ENCODE peak calls at places on chromosomes 13 and 19, in five cellular contexts. J is AG04450, M is HTR-8/SVneo, S is GM03348, F is chondrocyte. N is an unnamed sample.

GRCh38 chr19:19224852-19225494 is 13.2 kb downstream of the NCAN start:
- DNase-seq in J (peak), M (peak), S (peak), F (no peak), N (peak)

GRCh38 chr19:9144920-9145319 is 4.7 kb downstream of the ZNF317 start:
- DNase-seq in J (no peak), M (no peak), S (no peak), F (no peak), N (no peak)

GRCh38 chr13:44417446-44417845 is 43.8 kb downstream of the SERP2 start:
- DNase-seq in J (no peak), M (no peak), S (no peak), F (no peak), N (no peak)

GRCh38 chr13:76991796-76992547 is at the start of gene CLN5:
- DNase-seq in J (peak), M (peak), S (peak), F (peak), N (peak)

GRCh38 chr13:24172071-24172470 is 11.6 kb downstream of the SPATA13 start:
- DNase-seq in J (no peak), M (no peak), S (peak), F (no peak), N (no peak)

GRCh38 chr13:21528616-21529015 is 69.5 kb upstream of the ZDHHC20 start:
- DNase-seq in J (no peak), M (peak), S (peak), F (no peak), N (peak)

GRCh38 chr13:74464656-74465055 is 330.5 kb upstream of the KLF12 start:
- DNase-seq in J (no peak), M (no peak), S (peak), F (no peak), N (peak)

GRCh38 chr19:39951686-39952085 is 17.3 kb upstream of the FCGBP start:
- DNase-seq in J (no peak), M (peak), S (peak), F (no peak), N (no peak)

GRCh38 chr19:55912916-55913315 is 19.2 kb downstream of the NLRP13 start:
- DNase-seq in J (no peak), M (no peak), S (no peak), F (no peak), N (no peak)

GRCh38 chr13:114135731-114136171 is 3.3 kb upstream of the RASA3 start:
- DNase-seq in J (no peak), M (no peak), S (no peak), F (peak), N (no peak)

GRCh38 chr13:94992277-94992989 is 280.1 kb upstream of the SOX21 start:
- DNase-seq in J (no peak), M (no peak), S (no peak), F (no peak), N (peak)

GRCh38 chr19:54481326-54481930 is 8.3 kb upstream of the CDC42EP5 start:
- DNase-seq in J (no peak), M (peak), S (peak), F (peak), N (peak)

GRCh38 chr13:39451301-39451700 is 151.7 kb downstream of the LHFPL6 start:
- DNase-seq in J (no peak), M (no peak), S (no peak), F (no peak), N (peak)

GRCh38 chr19:18490719-18491118 is 31.2 kb downstream of the ELL start:
- DNase-seq in J (no peak), M (no peak), S (no peak), F (no peak), N (no peak)

GRCh38 chr19:33339016-33339749 is 34.3 kb upstream of the CEBPG start:
- DNase-seq in J (no peak), M (no peak), S (no peak), F (no peak), N (no peak)

GRCh38 chr13:35630551-35631275 is 154.2 kb upstream of the MAB21L1 start:
- DNase-seq in J (peak), M (peak), S (peak), F (no peak), N (peak)

GRCh38 chr19:11560404-11560988 is 1.5 kb upstream of the ELOF1 start:
- DNase-seq in J (peak), M (peak), S (peak), F (no peak), N (peak)